ENCODE peak calls at places on chromosomes 3 and 15, in seven cellular contexts. K, A, P, H, Y, C and I are unnamed samples.
A peak's percentile ranks its signal among the peaks of the same experiment; 100 is the strongest.

GRCh38 chr3:16728762-16729745 is 123.8 kb upstream of the DAZL start:
- DNase-seq in C (no peak), K (no peak), H (no peak), P (no peak), A (no peak), Y (no peak), I (peak; percentile 81)

GRCh38 chr3:178513539-178514410 is 22.5 kb upstream of the KCNMB2 start:
- DNase-seq in K (no peak), Y (no peak), H (no peak), C (no peak), P (peak; percentile 44), A (no peak), I (no peak)

GRCh38 chr15:41970456-41970855 is 1.9 kb downstream of the EHD4 start:
- DNase-seq in C (no peak), K (peak; percentile 59), H (peak; percentile 32), P (no peak), Y (peak; percentile 11), A (no peak), I (no peak)

GRCh38 chr3:195259146-195259563 is 11.8 kb downstream of the XXYLT1 start:
- DNase-seq in P (peak; percentile 60), A (no peak), H (peak; percentile 79), Y (no peak), K (peak; percentile 88), C (no peak), I (peak; percentile 70)

GRCh38 chr15:60649845-60650548 is 171.1 kb upstream of the ICE2 start:
- DNase-seq in C (no peak), K (no peak), H (no peak), P (no peak), A (no peak), Y (no peak), I (no peak)

GRCh38 chr3:86826292-86826691 is 164.7 kb downstream of the VGLL3 start:
- DNase-seq in H (no peak), P (no peak), K (no peak), Y (no peak), A (no peak), C (no peak), I (no peak)

GRCh38 chr3:462851-463250 is 266.3 kb downstream of the CHL1 start:
- DNase-seq in C (no peak), H (no peak), Y (no peak), A (no peak), K (no peak), P (no peak), I (no peak)

GRCh38 chr3:190883973-190884832 is 21.7 kb upstream of the GMNC start:
- DNase-seq in Y (peak; percentile 67), P (peak; percentile 74), H (no peak), K (no peak), A (peak; percentile 54), C (peak; percentile 67), I (peak; percentile 80)

GRCh38 chr3:43071313-43071893 is 34.5 kb downstream of the POMGNT2 start:
- DNase-seq in C (no peak), Y (peak; percentile 5), H (no peak), K (peak; percentile 63), A (peak; percentile 19), P (no peak), I (no peak)
- TF ChIP-seq CTCF in C (peak; percentile 11), Y (peak; percentile 77), H (no peak), K (no peak), A (peak; percentile 50), P (peak; percentile 43), I (peak; percentile 55)

GRCh38 chr3:197508924-197509775 is 46.6 kb downstream of the BDH1 start:
- DNase-seq in K (no peak), A (no peak), Y (no peak), P (no peak), H (no peak), C (no peak), I (no peak)
- H3K4me3 ChIP-seq in K (no peak overlapping the region), A (no peak overlapping the region), Y (no peak overlapping the region), P (peak overlapping the region; percentile 58), H (no peak overlapping the region), C (no peak overlapping the region), I (no peak overlapping the region)

DNA sequence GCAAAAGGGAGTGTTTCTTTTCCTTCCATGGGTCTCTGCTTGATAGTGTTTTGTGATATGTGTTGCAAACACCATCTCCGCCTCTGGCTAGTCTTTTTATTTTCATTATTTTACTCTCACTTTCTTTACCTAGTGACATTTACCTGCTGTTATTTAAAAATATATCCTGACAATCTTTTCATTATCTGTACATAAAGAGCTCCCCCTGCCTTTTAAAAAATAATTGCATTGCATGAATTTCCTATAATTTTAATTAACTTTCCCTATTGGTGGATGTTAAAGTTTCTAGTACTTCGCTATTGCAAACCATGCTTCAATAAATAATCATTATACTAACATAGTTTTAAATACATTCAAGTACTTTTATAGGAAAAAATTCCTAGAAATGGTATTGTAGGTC is 48.8 kb upstream of the GCNT3 start:
- DNase-seq in A (no peak), P (no peak), C (no peak), K (no peak), Y (no peak), H (no peak), I (no peak)
- TF ChIP-seq CTCF in A (peak; percentile 36), P (no peak), C (no peak), K (no peak), Y (peak; percentile 73), H (no peak), I (peak; percentile 41)

DNA sequence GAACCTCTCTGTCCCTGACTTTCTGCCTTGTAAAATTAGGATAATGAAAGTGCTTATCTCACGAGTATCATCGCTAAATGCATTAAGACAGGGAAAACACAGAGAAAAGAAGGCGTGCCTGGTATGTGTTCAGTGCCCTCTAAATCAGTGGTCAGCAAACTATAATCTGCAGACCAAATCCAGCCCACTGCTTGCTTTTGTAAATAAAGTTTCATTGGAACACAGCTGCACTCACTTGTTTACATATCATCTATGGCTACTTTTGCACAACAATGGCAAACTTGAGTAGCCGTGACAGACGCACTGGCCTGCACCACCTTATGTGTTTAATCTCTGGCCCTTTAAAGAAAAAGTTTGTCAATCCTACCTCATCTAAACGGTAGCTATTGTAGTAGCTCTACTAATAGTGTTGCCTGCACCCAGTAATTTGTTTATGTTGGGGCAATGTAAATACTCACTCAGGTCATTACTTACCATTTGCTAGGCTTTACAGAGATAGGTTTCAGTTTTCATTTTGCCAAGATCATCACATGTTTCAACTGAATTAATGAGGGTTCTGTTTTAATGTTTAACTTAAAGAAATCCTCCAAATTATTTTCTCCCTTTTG is 229.4 kb downstream of the FEZF2 start:
- DNase-seq in H (no peak), K (no peak), C (no peak), P (peak; percentile 21), A (no peak), Y (no peak), I (no peak)
- H3K4me3 ChIP-seq in H (no peak overlapping the region), K (no peak overlapping the region), C (no peak overlapping the region), P (no peak overlapping the region), A (no peak overlapping the region), Y (no peak overlapping the region), I (no peak overlapping the region)

GRCh38 chr15:96582473-96582872 is 252.0 kb downstream of the NR2F2 start:
- DNase-seq in H (no peak), P (no peak), K (no peak), C (no peak), A (no peak), Y (no peak), I (no peak)

GRCh38 chr15:96586901-96587300 is 256.4 kb downstream of the NR2F2 start:
- DNase-seq in Y (no peak), K (no peak), A (no peak), H (no peak), P (no peak), C (peak; percentile 12), I (no peak)

GRCh38 chr15:96578393-96578792 is 247.9 kb downstream of the NR2F2 start:
- DNase-seq in K (no peak), A (no peak), C (no peak), Y (no peak), P (no peak), H (no peak), I (no peak)

GRCh38 chr15:96585634-96586386 is 255.3 kb downstream of the NR2F2 start:
- DNase-seq in Y (no peak), P (peak; percentile 41), H (no peak), A (no peak), C (no peak), K (no peak), I (peak; percentile 14)

GRCh38 chr15:96583671-96584070 is 253.2 kb downstream of the NR2F2 start:
- DNase-seq in A (no peak), P (no peak), C (no peak), H (no peak), Y (no peak), K (no peak), I (no peak)
- TF ChIP-seq CTCF in A (peak; percentile 18), P (no peak), C (no peak), H (no peak), Y (no peak), K (no peak), I (no peak)

DNA sequence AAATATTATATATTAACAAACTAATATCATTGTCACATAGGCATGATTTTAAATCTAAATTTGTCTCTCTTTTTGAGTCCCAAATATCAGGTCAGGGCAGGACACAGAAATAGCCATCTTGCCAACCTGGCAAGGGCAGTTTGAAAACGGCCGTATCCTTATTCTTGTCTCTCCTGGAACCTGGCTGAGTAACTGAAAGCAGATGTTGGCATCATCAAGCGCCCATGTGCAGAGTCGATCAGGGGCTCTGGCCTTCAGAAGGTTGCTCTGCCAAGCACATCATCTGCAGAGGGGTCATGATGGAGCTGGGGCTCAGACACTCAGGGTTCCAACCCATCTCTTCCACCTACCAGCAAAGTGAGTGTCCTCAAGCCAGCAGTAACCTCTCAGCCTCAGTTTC is 55.2 kb upstream of the OCA2 start:
- DNase-seq in H (no peak), Y (no peak), C (no peak), K (no peak), A (no peak), P (no peak), I (no peak)
- H3K4me3 ChIP-seq in H (no peak overlapping the region), Y (no peak overlapping the region), C (no peak overlapping the region), K (no peak overlapping the region), A (no peak overlapping the region), P (no peak overlapping the region), I (no peak overlapping the region)

GRCh38 chr15:90902996-90903732 is at the start of gene MAN2A2:
- DNase-seq in C (peak; percentile 91), Y (peak; percentile 55), A (peak; percentile 18), K (peak; percentile 90), P (peak; percentile 19), H (peak; percentile 96), I (peak; percentile 28)

GRCh38 chr15:90902656-90902995 is 476 bp upstream of the MAN2A2 start:
- DNase-seq in P (no peak), K (no peak), A (no peak), H (no peak), Y (no peak), C (no peak), I (no peak)

GRCh38 chr15:90903733-90904536 is 833 bp downstream of the MAN2A2 start:
- DNase-seq in H (peak; percentile 69), K (no peak), Y (no peak), C (peak; percentile 62), A (no peak), P (no peak), I (no peak)

GRCh38 chr15:90904746-90905145 is 1.6 kb downstream of the MAN2A2 start:
- DNase-seq in K (no peak), Y (no peak), A (no peak), C (no peak), P (no peak), H (no peak), I (no peak)

GRCh38 chr15:90901799-90902655 is 1.1 kb upstream of the MAN2A2 start:
- DNase-seq in P (peak; percentile 79), K (peak; percentile 93), H (peak; percentile 94), Y (peak; percentile 75), C (peak; percentile 81), A (peak; percentile 49), I (peak; percentile 80)
- TF ChIP-seq CTCF in P (peak; percentile 81), K (no peak), H (peak; percentile 87), Y (peak; percentile 72), C (peak; percentile 56), A (peak; percentile 64), I (peak; percentile 79)